ENCODE peak calls at places on chromosomes 2 and 18, in six cellular contexts. L, H, A, W, C and D are unnamed samples.
A peak's percentile ranks its signal among the peaks of the same experiment; 100 is the strongest.

GRCh38 chr2:78264130-78264529 is 742.0 kb upstream of the LRRTM4 start:
- DNase-seq in H (no peak), A (no peak), W (no peak), L (no peak), C (no peak), D (no peak)

GRCh38 chr2:15942711-15943345 is 2.5 kb downstream of the MYCN start:
- DNase-seq in L (no peak), C (no peak), W (no peak), A (no peak), H (no peak), D (no peak)

GRCh38 chr2:117771969-117772630 is 42.4 kb upstream of the DDX18 start:
- DNase-seq in C (no peak), L (peak; percentile 11), A (peak; percentile 29), H (no peak), W (peak; percentile 16), D (no peak)

GRCh38 chr2:101367508-101367907 is 19.8 kb downstream of the CREG2 start:
- DNase-seq in W (no peak), H (no peak), L (no peak), C (no peak), A (no peak), D (no peak)

GRCh38 chr2:24791452-24791851 is 1.7 kb downstream of the PTRHD1 start:
- DNase-seq in L (no peak), C (no peak), W (no peak), H (no peak), A (no peak), D (no peak)

GRCh38 chr18:3626927-3627240 is 176.9 kb downstream of the TGIF1 start:
- DNase-seq in A (no peak), C (no peak), H (no peak), W (peak; percentile 73), L (no peak), D (no peak)

GRCh38 chr2:2646312-2647051 is 315.4 kb upstream of the MYT1L start:
- DNase-seq in A (peak; percentile 77), H (peak; percentile 44), L (peak; percentile 59), C (no peak), W (peak; percentile 51), D (no peak)

GRCh38 chr2:9076210-9076609 is 72.7 kb upstream of the MBOAT2 start:
- DNase-seq in A (no peak), H (no peak), L (no peak), C (no peak), W (no peak), D (no peak)

GRCh38 chr18:21393986-21394385 is 152.0 kb downstream of the GREB1L start:
- DNase-seq in W (no peak), H (no peak), C (no peak), A (no peak), L (no peak), D (no peak)

GRCh38 chr2:101622633-101623521 is 74.6 kb upstream of the MAP4K4 start:
- DNase-seq in L (no peak), W (no peak), A (no peak), H (no peak), C (no peak), D (peak; percentile 65)

GRCh38 chr2:15818186-15818795 is 122.1 kb upstream of the MYCN start:
- DNase-seq in H (no peak), L (no peak), C (no peak), A (no peak), W (no peak), D (no peak)

GRCh38 chr2:120210234-120210781 is 12.9 kb downstream of the TMEM185B start:
- DNase-seq in W (no peak), C (no peak), L (no peak), H (no peak), A (no peak), D (no peak)

GRCh38 chr2:188449992-188450391 is 158.3 kb downstream of the GULP1 start:
- DNase-seq in W (no peak), L (no peak), H (no peak), A (no peak), C (no peak), D (no peak)

GRCh38 chr2:68234405-68234804 is 17.9 kb downstream of the PPP3R1 start:
- DNase-seq in A (no peak), L (no peak), H (no peak), W (no peak), C (no peak), D (no peak)

GRCh38 chr2:174614261-174614660 is 16.7 kb upstream of the WIPF1 start:
- DNase-seq in C (no peak), W (no peak), H (no peak), A (no peak), L (no peak), D (no peak)

GRCh38 chr2:137826373-137827372 is 137.6 kb upstream of the HNMT start:
- DNase-seq in A (no peak), L (no peak), C (no peak), W (no peak), H (peak; percentile 14), D (no peak)

GRCh38 chr18:3960977-3961376 is 494.1 kb downstream of the DLGAP1 start:
- DNase-seq in L (no peak), A (no peak), C (no peak), H (no peak), W (no peak), D (no peak)

GRCh38 chr2:214482716-214483115 is 71.9 kb downstream of the VWC2L start:
- DNase-seq in C (no peak), A (no peak), H (no peak), L (no peak), W (no peak), D (no peak)

GRCh38 chr18:71597219-71597618 is 946.9 kb downstream of the CBLN2 start:
- DNase-seq in A (no peak), C (no peak), H (no peak), L (no peak), W (no peak), D (no peak)

GRCh38 chr18:61635901-61636528 is 256.8 kb downstream of the RNF152 start:
- DNase-seq in A (no peak), L (peak; percentile 49), W (peak; percentile 89), C (no peak), H (no peak), D (peak; percentile 16)